ENCODE peak calls at places on chromosome 1, in six cellular contexts. X, Z, V, M, C and H are unnamed samples.

GRCh38 chr1:228455715-228456114 is 31.5 kb upstream of the RNF187 start:
- DNase-seq in V (no peak), C (no peak), Z (no peak), X (no peak), M (no peak), H (no peak)

GRCh38 chr1:153678519-153679336 is at the start of gene NPR1:
- DNase-seq in X (no peak), Z (no peak), M (peak), C (no peak), V (no peak), H (no peak)

GRCh38 chr1:53255031-53255430 is 16.7 kb upstream of the MAGOH start:
- DNase-seq in C (no peak), X (no peak), M (no peak), Z (peak), V (no peak), H (no peak)

GRCh38 chr1:184854036-184854435 is 99.4 kb upstream of the EDEM3 start:
- DNase-seq in C (no peak), Z (no peak), X (no peak), M (no peak), V (no peak), H (no peak)

GRCh38 chr1:4674676-4675075 is 20.3 kb downstream of the AJAP1 start:
- DNase-seq in X (no peak), Z (no peak), C (no peak), V (no peak), M (no peak), H (no peak)

GRCh38 chr1:68163220-68163619 is 69.1 kb downstream of the WLS start:
- DNase-seq in C (no peak), M (no peak), Z (no peak), X (no peak), V (no peak), H (no peak)

GRCh38 chr1:20108724-20109123 is 10.6 kb downstream of the PLA2G2D start:
- DNase-seq in M (no peak), V (no peak), Z (no peak), X (no peak), C (no peak), H (no peak)

GRCh38 chr1:160558679-160559078 is 20.6 kb downstream of the CD84 start:
- DNase-seq in M (no peak), C (no peak), Z (no peak), V (no peak), X (no peak), H (no peak)

GRCh38 chr1:99004270-99005141 is at the start of gene PLPPR5:
- DNase-seq in V (no peak), Z (no peak), X (no peak), M (peak), C (no peak), H (peak)

GRCh38 chr1:41436281-41437010 is 48.0 kb downstream of the EDN2 start:
- DNase-seq in C (no peak), X (no peak), M (no peak), Z (no peak), V (no peak), H (no peak)

GRCh38 chr1:68149907-68150306 is 82.4 kb downstream of the WLS start:
- DNase-seq in X (no peak), V (no peak), M (no peak), C (no peak), Z (no peak), H (no peak)

GRCh38 chr1:232143315-232143886 is 486.5 kb downstream of the SIPA1L2 start:
- DNase-seq in V (no peak), C (no peak), Z (no peak), X (no peak), M (no peak), H (no peak)

GRCh38 chr1:83959824-83960441 is 39.0 kb downstream of the TTLL7 start:
- DNase-seq in X (no peak), Z (no peak), M (no peak), V (no peak), C (no peak), H (no peak)

GRCh38 chr1:179288977-179289376 is 4.6 kb upstream of the SOAT1 start:
- DNase-seq in V (no peak), C (no peak), Z (no peak), M (no peak), X (no peak), H (no peak)

GRCh38 chr1:179278920-179279319 is 14.7 kb upstream of the SOAT1 start:
- DNase-seq in C (no peak), Z (no peak), X (no peak), V (no peak), M (no peak), H (no peak)

GRCh38 chr1:179287456-179287855 is 6.1 kb upstream of the SOAT1 start:
- DNase-seq in V (no peak), Z (no peak), C (no peak), X (no peak), M (no peak), H (no peak)

GRCh38 chr1:179287946-179288345 is 5.7 kb upstream of the SOAT1 start:
- DNase-seq in Z (no peak), M (no peak), C (no peak), V (no peak), X (no peak), H (no peak)

GRCh38 chr1:179283992-179284391 is 9.6 kb upstream of the SOAT1 start:
- DNase-seq in M (no peak), V (no peak), C (no peak), Z (no peak), X (no peak), H (no peak)
- TF ChIP-seq TAF1 in M (no peak), V (no peak), C (no peak), Z (no peak), X (no peak), H (no peak)

GRCh38 chr1:156372265-156372586 is 3.2 kb downstream of the RHBG start:
- DNase-seq in C (no peak), M (no peak), X (no peak), V (no peak), Z (no peak), H (no peak)
- TF ChIP-seq POLR2A in C (no peak), M (no peak), X (no peak), V (no peak), Z (no peak), H (no peak)

DNA sequence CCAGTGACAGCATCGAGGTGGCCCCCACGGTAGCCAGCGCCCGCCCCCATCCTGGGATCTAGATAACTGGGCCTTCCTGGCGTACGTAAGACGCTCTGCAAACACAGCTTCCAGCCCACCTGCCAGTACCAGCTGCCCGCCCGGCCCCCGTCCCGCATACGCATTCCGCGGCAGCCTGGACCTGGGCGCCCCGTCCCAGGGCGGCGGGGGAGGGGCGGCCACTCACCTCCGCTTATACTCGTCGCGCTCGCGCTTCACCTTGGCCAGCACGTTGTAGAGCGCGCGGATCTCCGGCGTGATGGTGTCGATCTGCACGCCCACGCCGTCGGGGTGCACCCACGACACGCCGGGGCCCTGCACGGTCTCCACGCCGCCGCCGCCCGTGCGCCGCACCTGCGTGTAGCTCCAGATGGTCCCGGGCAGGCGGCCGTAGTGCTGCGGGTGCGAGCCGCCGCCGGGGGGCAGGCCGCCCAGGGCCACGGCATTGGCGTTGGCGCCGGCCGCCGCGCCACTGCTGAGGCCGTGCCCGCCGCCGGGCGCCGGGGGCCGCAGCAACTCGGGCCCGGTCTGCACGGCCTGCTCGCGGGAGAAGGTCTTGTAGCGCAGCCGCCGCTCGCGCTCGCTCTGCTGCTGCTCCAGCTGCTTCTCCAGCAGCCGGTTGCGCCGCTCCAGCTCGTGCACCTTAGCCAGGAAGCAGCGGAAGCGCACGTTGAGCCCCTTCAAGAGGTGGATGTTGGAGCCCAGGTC is 861 bp downstream of the IFFO2 start:
- DNase-seq in V (no peak), Z (peak), X (no peak), C (no peak), M (no peak), H (peak)
- TF ChIP-seq TAF1 in V (peak), Z (no peak), X (no peak), C (no peak), M (no peak), H (no peak)

GRCh38 chr1:236507022-236507700 is 16.6 kb upstream of the LGALS8 start:
- DNase-seq in M (no peak), Z (no peak), X (no peak), C (no peak), V (peak), H (no peak)

GRCh38 chr1:236509647-236510401 is 14.0 kb upstream of the LGALS8 start:
- DNase-seq in V (no peak), C (no peak), Z (peak), M (no peak), X (no peak), H (no peak)

GRCh38 chr1:236508593-236509027 is 15.2 kb upstream of the LGALS8 start:
- DNase-seq in X (no peak), V (no peak), M (no peak), C (peak), Z (no peak), H (no peak)

GRCh38 chr1:236512019-236512418 is 11.8 kb upstream of the LGALS8 start:
- DNase-seq in C (no peak), V (no peak), M (no peak), X (no peak), Z (no peak), H (no peak)

GRCh38 chr1:236509203-236509602 is 14.6 kb upstream of the LGALS8 start:
- DNase-seq in V (no peak), X (no peak), M (no peak), C (no peak), Z (no peak), H (no peak)
- TF ChIP-seq POLR2A in V (no peak), X (no peak), M (no peak), C (no peak), Z (no peak), H (no peak)